ENCODE peak calls at places on chromosomes 4 and X, in four cellular contexts. Q, K, C and W are unnamed samples.

GRCh38 chrX:123489011-123489410 is 243.8 kb downstream of the THOC2 start:
- DNase-seq in Q (no peak), K (no peak), C (no peak), W (no peak)

GRCh38 chrX:16212436-16212835 is 45.2 kb downstream of the MAGEB17 start:
- DNase-seq in Q (no peak), K (no peak), C (no peak), W (no peak)

GRCh38 chrX:43559643-43560042 is 96.5 kb upstream of the MAOA start:
- DNase-seq in Q (no peak), K (no peak), C (peak; percentile 65), W (no peak)

GRCh38 chrX:132489256-132490085 is 633 bp upstream of the MBNL3 start:
- DNase-seq in Q (peak; percentile 91), K (peak; percentile 86), C (peak; percentile 81), W (peak; percentile 91)

GRCh38 chr4:90486346-90486745 is 359.2 kb downstream of the CCSER1 start:
- DNase-seq in Q (no peak), K (no peak), C (no peak), W (no peak)

GRCh38 chrX:20653070-20653469 is 386.4 kb upstream of the RPS6KA3 start:
- DNase-seq in Q (no peak), K (no peak), C (no peak), W (no peak)

GRCh38 chr4:1711906-1712215 is 258 bp downstream of the SLBP start:
- DNase-seq in Q (no peak), K (no peak), C (no peak), W (no peak)

GRCh38 chr4:148116264-148116663 is 325.9 kb downstream of the NR3C2 start:
- DNase-seq in Q (no peak), K (no peak), C (no peak), W (no peak)

GRCh38 chr4:139184129-139184528 is 7.1 kb upstream of the ELF2 start:
- DNase-seq in Q (no peak), K (no peak), C (no peak), W (no peak)

GRCh38 chr4:11748169-11748872 is 319.6 kb upstream of the HS3ST1 start:
- DNase-seq in Q (no peak), K (no peak), C (no peak), W (no peak)

GRCh38 chr4:163548481-163549243 is 54.2 kb downstream of the TMA16 start:
- DNase-seq in Q (no peak), K (no peak), C (no peak), W (no peak)

GRCh38 chr4:72397314-72397713 is 171.7 kb downstream of the ADAMTS3 start:
- DNase-seq in Q (no peak), K (peak; percentile 60), C (no peak), W (peak; percentile 68)

GRCh38 chr4:87423313-87424031 is 1.1 kb downstream of the NUDT9 start:
- DNase-seq in Q (no peak), K (no peak), C (no peak), W (no peak)

GRCh38 chr4:174283507-174284180 is at the start of the genes CEP44 and FBXO8:
- DNase-seq in Q (peak; percentile 86), K (peak; percentile 73), C (peak; percentile 72), W (peak; percentile 85)

GRCh38 chr4:125198916-125199315 is 115.8 kb upstream of the FAT4 start:
- DNase-seq in Q (no peak), K (no peak), C (no peak), W (no peak)

GRCh38 chr4:119026662-119027444 is 108.8 kb upstream of the MYOZ2 start:
- DNase-seq in Q (no peak), K (no peak), C (peak; percentile 35), W (no peak)

GRCh38 chr4:119025916-119026661 is 109.5 kb upstream of the MYOZ2 start:
- DNase-seq in Q (no peak), K (no peak), C (peak; percentile 27), W (no peak)

GRCh38 chr4:119027815-119028214 is 107.8 kb upstream of the MYOZ2 start:
- DNase-seq in Q (no peak), K (no peak), C (no peak), W (no peak)

GRCh38 chr4:119025440-119025839 is 110.2 kb upstream of the MYOZ2 start:
- DNase-seq in Q (no peak), K (peak; percentile 73), C (peak; percentile 77), W (peak; percentile 63)

DNA sequence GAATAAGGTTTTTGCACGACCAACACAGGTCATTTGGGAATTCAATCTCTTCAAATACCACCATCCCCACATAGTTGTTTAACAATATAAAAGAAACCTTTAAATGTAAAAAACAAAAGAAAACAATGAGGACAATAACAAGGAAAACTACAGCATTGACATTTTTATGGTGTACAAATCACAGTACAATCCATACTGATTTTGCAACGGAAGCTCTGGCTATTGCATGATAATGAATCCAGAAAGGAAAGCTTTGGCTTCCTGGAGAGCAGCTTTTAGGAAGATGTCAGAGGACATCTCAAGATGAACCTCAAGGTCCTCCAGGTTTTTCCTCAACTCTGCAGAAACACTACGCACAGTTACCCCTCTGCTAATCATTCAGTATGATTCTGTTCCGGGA is 111.5 kb upstream of the MYOZ2 start:
- DNase-seq in Q (no peak), K (no peak), C (no peak), W (no peak)
- TF ChIP-seq CTCF in Q (no peak), K (no peak), C (no peak), W (no peak)

DNA sequence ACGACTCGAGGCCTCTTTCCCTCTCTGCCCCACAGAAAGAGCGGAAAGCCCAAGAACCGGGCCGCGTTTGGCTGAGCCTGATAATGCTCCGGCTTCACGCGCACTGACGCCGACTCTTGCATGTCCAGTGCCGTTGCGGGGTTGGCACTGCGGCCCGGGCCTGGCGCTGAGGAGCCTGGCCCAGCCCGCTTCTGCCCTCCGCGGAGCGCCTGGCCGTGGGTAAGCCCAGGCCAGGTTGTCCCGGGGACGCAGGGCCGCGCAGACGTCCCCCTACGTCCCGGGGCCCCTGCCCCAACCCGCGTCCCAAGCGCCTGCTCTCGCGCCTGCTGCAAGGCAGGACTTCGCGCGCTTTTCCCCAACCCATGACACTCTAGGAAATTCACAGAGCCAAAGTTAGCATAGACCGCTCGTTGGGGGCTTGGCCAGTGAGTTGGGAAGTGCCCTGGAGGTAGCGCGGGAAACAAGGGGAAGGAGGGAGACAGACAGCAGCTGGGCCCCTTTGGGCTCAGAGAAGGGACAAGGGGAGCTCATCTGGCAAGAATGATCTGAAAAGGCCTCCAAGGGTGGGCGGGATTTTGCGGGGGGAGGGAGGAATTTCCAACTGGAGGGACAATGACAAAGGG is 603 bp upstream of the LRPAP1 start:
- DNase-seq in Q (no peak), K (no peak), C (no peak), W (no peak)
- H3K27ac ChIP-seq in Q (no peak overlapping the region), K (peak overlapping the region; percentile 78), C (peak overlapping the region; percentile 50), W (no peak overlapping the region)

GRCh38 chrX:134186362-134187121 is 50.4 kb upstream of the CCDC160 start:
- DNase-seq in Q (no peak), K (no peak), C (peak; percentile 20), W (no peak)
- TF ChIP-seq CTCF in Q (no peak), K (no peak), C (no peak), W (no peak)

GRCh38 chr4:18880850-18881249 is 859.3 kb upstream of the LCORL start:
- DNase-seq in Q (no peak), K (no peak), C (no peak), W (no peak)

GRCh38 chr4:18882468-18882867 is 860.9 kb upstream of the LCORL start:
- DNase-seq in Q (no peak), K (no peak), C (no peak), W (no peak)
- H3K27ac ChIP-seq in Q (no peak overlapping the region), K (no peak overlapping the region), C (no peak overlapping the region), W (no peak overlapping the region)

GRCh38 chr4:25378130-25378743 is 1.2 kb downstream of the ANAPC4 start:
- DNase-seq in Q (no peak), K (no peak), C (no peak), W (no peak)

GRCh38 chr4:25379591-25379990 is 2.5 kb downstream of the ANAPC4 start:
- DNase-seq in Q (no peak), K (no peak), C (no peak), W (no peak)

GRCh38 chr4:25376754-25377571 is at the start of gene ANAPC4:
- DNase-seq in Q (peak; percentile 100), K (peak; percentile 98), C (peak; percentile 99), W (peak; percentile 100)

DNA sequence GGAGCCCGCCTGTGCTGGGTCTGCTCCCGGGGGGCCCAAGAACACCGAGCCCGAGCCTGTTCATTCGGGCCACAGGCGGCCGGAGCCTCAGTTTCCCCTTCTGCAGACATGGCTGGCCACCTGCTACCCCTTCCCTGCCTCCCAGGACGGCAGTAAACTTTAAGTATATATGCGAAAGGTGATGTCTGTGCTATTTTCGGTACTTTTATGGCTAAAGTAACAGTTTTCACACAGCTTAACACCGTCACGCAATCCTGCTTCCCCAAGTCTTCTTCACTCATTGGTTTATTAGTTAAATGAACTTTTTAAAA is 464 bp downstream of the ANAPC4 start:
- DNase-seq in Q (no peak), K (peak; percentile 48), C (no peak), W (no peak)
- TF ChIP-seq CTCF in Q (no peak), K (no peak), C (no peak), W (no peak)

GRCh38 chrX:78327370-78328048 is at the start of gene CYSLTR1:
- DNase-seq in Q (no peak), K (no peak), C (no peak), W (no peak)
- H3K27ac ChIP-seq in Q (peak within 1 kb of the TSS; percentile 39), K (peak within 1 kb of the TSS; percentile 53), C (peak within 1 kb of the TSS; percentile 22), W (peak within 1 kb of the TSS; percentile 58)